ENCODE peak calls at places on chromosomes 12 and 14, in ten cellular contexts. V is MM.1S, Z is aorta, B is psoas muscle, N is left ventricle myocardium inferior, M is uterus, Q is small intestine, C is upper lobe of left lung, O is DND-41, F is GM23248. U is an unnamed sample.

GRCh38 chr12:12265571-12266388 is 1.1 kb downstream of the LRP6 start:
- DNase-seq in F (peak; percentile 54), Z (no peak), M (no peak), Q (peak; percentile 61), V (peak; percentile 14), C (no peak), O (no peak), B (no peak), N (no peak), U (no peak)

GRCh38 chr12:100503228-100503628 is 29.6 kb downstream of the NR1H4 start:
- DNase-seq in O (no peak), V (no peak), M (no peak), Z (no peak), B (no peak), N (no peak), C (no peak), Q (peak; percentile 82), F (no peak), U (no peak)

GRCh38 chr12:120713861-120714482 is 3.7 kb downstream of the UNC119B start:
- DNase-seq in M (peak; percentile 79), N (no peak), F (peak; percentile 90), V (peak; percentile 69), O (peak; percentile 81), Z (no peak), C (no peak), Q (peak; percentile 86), B (peak; percentile 63), U (peak; percentile 82)

GRCh38 chr12:25725874-25726273 is 172.8 kb upstream of the LMNTD1 start:
- DNase-seq in B (no peak), V (no peak), M (no peak), O (no peak), Z (no peak), Q (no peak), C (no peak), F (peak; percentile 86), N (no peak), U (no peak)

GRCh38 chr14:21098134-21098891 is at the start of gene ZNF219:
- DNase-seq in Q (peak; percentile 76), Z (peak; percentile 87), O (peak; percentile 65), B (peak; percentile 70), V (no peak), F (peak; percentile 58), N (peak; percentile 74), M (peak; percentile 75), C (peak; percentile 91), U (peak; percentile 88)

GRCh38 chr12:12266389-12266872 is 413 bp downstream of the LRP6 start:
- DNase-seq in F (peak; percentile 51), V (no peak), O (no peak), B (no peak), N (peak; percentile 16), M (peak; percentile 49), Q (peak; percentile 25), C (peak; percentile 63), Z (no peak), U (no peak)

GRCh38 chr12:10151621-10152020 is 20.3 kb downstream of the OLR1 start:
- DNase-seq in Q (no peak), O (no peak), N (no peak), Z (no peak), C (no peak), V (no peak), F (no peak), B (no peak), M (no peak), U (no peak)

GRCh38 chr12:115998119-115998633 is 279.3 kb downstream of the MED13L start:
- DNase-seq in N (no peak), Z (no peak), M (no peak), Q (peak; percentile 43), B (no peak), C (no peak), V (peak; percentile 21), O (peak; percentile 42), F (peak; percentile 78), U (no peak)

GRCh38 chr14:68896132-68896531 is 83.0 kb downstream of the ACTN1 start:
- DNase-seq in Z (peak; percentile 70), O (no peak), Q (no peak), F (no peak), M (no peak), V (no peak), N (no peak), C (no peak), B (no peak), U (no peak)

GRCh38 chr14:23085458-23085857 is 9.5 kb downstream of the ACIN1 start:
- DNase-seq in C (no peak), B (no peak), M (no peak), Z (no peak), Q (peak; percentile 46), F (peak; percentile 86), V (no peak), N (no peak), O (no peak), U (no peak)

GRCh38 chr12:74152370-74152769 is 385.3 kb upstream of the ATXN7L3B start:
- DNase-seq in V (no peak), B (no peak), Q (no peak), Z (no peak), O (no peak), F (no peak), N (no peak), C (no peak), M (no peak), U (no peak)

GRCh38 chr12:4379410-4379809 is at the start of gene FGF23:
- DNase-seq in N (no peak), V (no peak), M (no peak), B (no peak), O (no peak), Z (no peak), F (no peak), Q (no peak), C (peak; percentile 49), U (no peak)

GRCh38 chr14:68232643-68233055 is 413.1 kb downstream of the RAD51B start:
- DNase-seq in B (no peak), N (no peak), M (peak; percentile 90), C (no peak), V (peak; percentile 27), O (no peak), Z (no peak), Q (no peak), F (peak; percentile 99), U (peak; percentile 80)

GRCh38 chr14:101808020-101808641 is 46.6 kb downstream of the PPP2R5C start:
- DNase-seq in N (no peak), M (no peak), Q (no peak), C (no peak), V (no peak), B (no peak), Z (no peak), O (no peak), F (peak; percentile 16), U (no peak)

GRCh38 chr12:131950182-131950913 is 606 bp downstream of the EP400 start:
- DNase-seq in Z (peak; percentile 85), O (peak; percentile 45), B (peak; percentile 66), Q (no peak), M (peak; percentile 29), F (peak; percentile 61), V (peak; percentile 19), N (peak; percentile 31), C (no peak), U (peak; percentile 39)

GRCh38 chr12:130719263-130719892 is 3.3 kb upstream of the RIMBP2 start:
- DNase-seq in O (no peak), Z (no peak), F (no peak), Q (no peak), V (no peak), N (no peak), C (no peak), B (no peak), M (no peak), U (peak; percentile 42)

GRCh38 chr12:111359231-111359913 is 9.5 kb downstream of the PHETA1 start:
- DNase-seq in M (no peak), B (no peak), Z (no peak), C (no peak), O (no peak), Q (peak; percentile 10), F (peak; percentile 17), N (no peak), V (no peak), U (peak; percentile 46)

GRCh38 chr14:24080888-24081738 is 9.8 kb downstream of the CPNE6 start:
- DNase-seq in C (peak; percentile 94), B (peak; percentile 69), N (peak; percentile 35), Q (peak; percentile 83), O (peak; percentile 72), M (peak; percentile 28), Z (peak; percentile 81), F (peak; percentile 61), V (peak; percentile 47), U (no peak)

GRCh38 chr14:85483652-85484051 is 46.3 kb upstream of the FLRT2 start:
- DNase-seq in F (no peak), Q (no peak), B (no peak), V (no peak), Z (no peak), M (no peak), O (no peak), N (no peak), C (no peak), U (no peak)
- H3K9me3 ChIP-seq in F (no peaks in the 10 kb centered on the region), Q (peaks cover 2% of the 10 kb centered on the region), B (no peaks in the 10 kb centered on the region), V (no peaks in the 10 kb centered on the region), Z (no peaks in the 10 kb centered on the region), M (no peaks in the 10 kb centered on the region), O (no peaks in the 10 kb centered on the region), N (no peaks in the 10 kb centered on the region), C (no peaks in the 10 kb centered on the region), U (no peaks in the 10 kb centered on the region)

GRCh38 chr14:106812788-106813476 is 1286.5 kb downstream of the TMEM121 start:
- DNase-seq in C (peak; percentile 77), F (no peak), Z (no peak), B (no peak), Q (no peak), V (no peak), O (no peak), M (no peak), N (no peak), U (no peak)
- H3K9me3 ChIP-seq in C (no peaks in the 10 kb centered on the region), F (no peaks in the 10 kb centered on the region), Z (no peaks in the 10 kb centered on the region), B (no peaks in the 10 kb centered on the region), Q (no peaks in the 10 kb centered on the region), V (no peaks in the 10 kb centered on the region), O (no peaks in the 10 kb centered on the region), M (no peaks in the 10 kb centered on the region), N (no peaks in the 10 kb centered on the region), U (no peaks in the 10 kb centered on the region)

GRCh38 chr14:36582874-36583241 is 444 bp upstream of the NKX2-8 start:
- DNase-seq in Z (no peak), C (no peak), O (no peak), F (peak; percentile 10), Q (no peak), M (no peak), V (no peak), B (no peak), N (no peak), U (no peak)
- H3K9me3 ChIP-seq in Z (no peaks in the 10 kb centered on the region), C (no peaks in the 10 kb centered on the region), O (peaks cover 3% of the 10 kb centered on the region), F (no peaks in the 10 kb centered on the region), Q (no peaks in the 10 kb centered on the region), M (no peaks in the 10 kb centered on the region), V (no peaks in the 10 kb centered on the region), B (no peaks in the 10 kb centered on the region), N (no peaks in the 10 kb centered on the region), U (no peaks in the 10 kb centered on the region)

GRCh38 chr14:70442750-70443149 is 9.2 kb upstream of the ADAM21 start:
- DNase-seq in Z (no peak), F (no peak), N (no peak), B (no peak), O (peak; percentile 15), C (no peak), M (no peak), V (no peak), Q (no peak), U (no peak)
- H3K9me3 ChIP-seq in Z (peaks cover 14% of the 10 kb centered on the region), F (no peaks in the 10 kb centered on the region), N (peaks cover 48% of the 10 kb centered on the region), B (peaks cover 6% of the 10 kb centered on the region), O (peaks cover 35% of the 10 kb centered on the region), C (peaks cover 31% of the 10 kb centered on the region), M (peaks cover 14% of the 10 kb centered on the region), V (no peaks in the 10 kb centered on the region), Q (peaks cover 3% of the 10 kb centered on the region), U (no peaks in the 10 kb centered on the region)

GRCh38 chr12:46503637-46504036 is 131.1 kb upstream of the SLC38A2 start:
- DNase-seq in C (no peak), M (no peak), Q (no peak), N (no peak), F (no peak), Z (no peak), O (no peak), V (no peak), B (no peak), U (no peak)
- H3K9me3 ChIP-seq in C (peaks cover 6% of the 10 kb centered on the region), M (peaks cover 7% of the 10 kb centered on the region), Q (no peaks in the 10 kb centered on the region), N (peaks cover 61% of the 10 kb centered on the region), F (no peaks in the 10 kb centered on the region), Z (no peaks in the 10 kb centered on the region), O (peaks cover 9% of the 10 kb centered on the region), V (peaks cover 4% of the 10 kb centered on the region), B (peaks cover 33% of the 10 kb centered on the region), U (no peaks in the 10 kb centered on the region)